ENCODE peak calls at places on chromosome 4, in four cellular contexts. M is H1, Z is H9, U is trophoblast cell. D is an unnamed sample. For H3K79me1 and H3K79me2, the result is how much of the 10 kb centered on the place peaks cover.

GRCh38 chr4:35167385-35167784 is 1076.9 kb downstream of the ARAP2 start:
- DNase-seq in M (no peak), Z (no peak), U (no peak), D (no peak)

GRCh38 chr4:51842554-51843308 is at the start of gene DCUN1D4:
- DNase-seq in Z (peak), M (peak), U (peak), D (peak)

GRCh38 chr4:83109480-83110221 is 4.9 kb downstream of the PLAC8 start:
- DNase-seq in M (no peak), Z (peak), U (peak), D (peak)

GRCh38 chr4:107666134-107666533 is 53.9 kb downstream of the PAPSS1 start:
- DNase-seq in Z (no peak), U (no peak), M (no peak), D (no peak)

GRCh38 chr4:186755550-186756519 is 32.2 kb upstream of the FAT1 start:
- DNase-seq in Z (no peak), U (no peak), M (no peak), D (no peak)

GRCh38 chr4:630661-631060 is 5.3 kb downstream of the PDE6B start:
- DNase-seq in Z (peak), M (no peak), U (no peak), D (no peak)

GRCh38 chr4:77599378-77599777 is 6.2 kb upstream of the CXCL13 start:
- DNase-seq in Z (peak), U (peak), M (no peak), D (peak)

GRCh38 chr4:129543299-129543698 is 447.3 kb downstream of the C4orf33 start:
- DNase-seq in Z (no peak), U (no peak), M (no peak), D (peak)

GRCh38 chr4:22625301-22625700 is 67.4 kb upstream of the GBA3 start:
- DNase-seq in U (no peak), M (no peak), Z (peak), D (peak)

GRCh38 chr4:3386486-3386885 is 55.3 kb upstream of the HGFAC start:
- DNase-seq in M (no peak), Z (no peak), U (no peak), D (no peak)

GRCh38 chr4:130808492-130808891 is 1712.5 kb downstream of the C4orf33 start:
- DNase-seq in Z (no peak), U (no peak), M (no peak), D (peak)

GRCh38 chr4:53986062-53986461 is 78.3 kb downstream of the CHIC2 start:
- DNase-seq in U (no peak), M (no peak), Z (no peak), D (no peak)

GRCh38 chr4:622071-622995 is 3.0 kb upstream of the PDE6B start:
- DNase-seq in Z (no peak), U (no peak), M (no peak), D (no peak)

GRCh38 chr4:6386091-6386490 is 86.3 kb downstream of the PPP2R2C start:
- DNase-seq in M (no peak), Z (no peak), U (no peak), D (no peak)

GRCh38 chr4:108315699-108316098 is 147.0 kb upstream of the LEF1 start:
- DNase-seq in Z (no peak), M (no peak), U (no peak), D (no peak)

GRCh38 chr4:42330291-42330690 is 67.0 kb upstream of the SHISA3 start:
- DNase-seq in M (no peak), Z (no peak), U (no peak), D (no peak)

GRCh38 chr4:17595471-17596005 is 18.5 kb downstream of the LAP3 start:
- DNase-seq in Z (no peak), M (no peak), U (no peak), D (no peak)

GRCh38 chr4:176875026-176875425 is 82.3 kb upstream of the VEGFC start:
- DNase-seq in Z (no peak), U (no peak), M (no peak), D (no peak)

GRCh38 chr4:111631157-111631999 is 513.9 kb upstream of the FAM241A start:
- DNase-seq in U (no peak), Z (no peak), M (no peak), D (peak)

GRCh38 chr4:119652978-119653377 is 24.4 kb upstream of the PDE5A start:
- DNase-seq in Z (no peak), M (no peak), U (no peak), D (no peak)

GRCh38 chr4:139734201-139734874 is 68.7 kb downstream of the MGST2 start:
- DNase-seq in Z (no peak), U (peak), M (no peak), D (peak)

GRCh38 chr4:69760455-69760854 is at the start of gene SULT1B1:
- DNase-seq in M (no peak), Z (no peak), U (no peak), D (no peak)

GRCh38 chr4:10085828-10086505 is 30.6 kb downstream of the WDR1 start:
- DNase-seq in Z (no peak), U (no peak), M (no peak), D (no peak)

GRCh38 chr4:1363540-1363939 is 16.5 kb downstream of the UVSSA start:
- DNase-seq in U (no peak), Z (no peak), M (no peak), D (no peak)

GRCh38 chr4:6324461-6324998 is 54.9 kb downstream of the WFS1 start:
- DNase-seq in Z (no peak), M (no peak), U (no peak), D (no peak)

GRCh38 chr4:43457866-43458265 is 565.4 kb downstream of the GRXCR1 start:
- DNase-seq in Z (no peak), M (no peak), U (no peak), D (no peak)

GRCh38 chr4:172202480-172203076 is 389.4 kb downstream of the GALNTL6 start:
- DNase-seq in M (no peak), U (no peak), Z (no peak), D (peak)

GRCh38 chr4:39151120-39151713 is 31.1 kb upstream of the WDR19 start:
- DNase-seq in Z (no peak), M (no peak), U (no peak), D (peak)

GRCh38 chr4:146224331-146224966 is 10.1 kb downstream of the REELD1 start:
- DNase-seq in M (no peak), Z (no peak), U (no peak), D (no peak)

GRCh38 chr4:106409901-106410889 is 41.6 kb upstream of the GIMD1 start:
- DNase-seq in M (no peak), Z (peak), U (no peak), D (peak)

GRCh38 chr4:1285790-1286553 is 3.7 kb upstream of the MAEA start:
- DNase-seq in Z (peak), U (no peak), M (no peak), D (peak)

GRCh38 chr4:73944061-73944875 is 37.6 kb downstream of the PF4 start:
- DNase-seq in Z (peak), M (no peak), U (no peak), D (peak)

GRCh38 chr4:123562994-123563745 is 166.6 kb downstream of the SPRY1 start:
- DNase-seq in U (no peak), Z (no peak), M (no peak), D (no peak)

GRCh38 chr4:108144451-108144850 is 24.3 kb downstream of the LEF1 start:
- DNase-seq in M (no peak), Z (no peak), U (no peak), D (no peak)

GRCh38 chr4:153267915-153268694 is 63.9 kb downstream of the TRIM2 start:
- DNase-seq in M (no peak), Z (no peak), U (no peak), D (no peak)
- H3K79me1 ChIP-seq in M (under half), Z (under half), U (under half), D (under half)

DNA sequence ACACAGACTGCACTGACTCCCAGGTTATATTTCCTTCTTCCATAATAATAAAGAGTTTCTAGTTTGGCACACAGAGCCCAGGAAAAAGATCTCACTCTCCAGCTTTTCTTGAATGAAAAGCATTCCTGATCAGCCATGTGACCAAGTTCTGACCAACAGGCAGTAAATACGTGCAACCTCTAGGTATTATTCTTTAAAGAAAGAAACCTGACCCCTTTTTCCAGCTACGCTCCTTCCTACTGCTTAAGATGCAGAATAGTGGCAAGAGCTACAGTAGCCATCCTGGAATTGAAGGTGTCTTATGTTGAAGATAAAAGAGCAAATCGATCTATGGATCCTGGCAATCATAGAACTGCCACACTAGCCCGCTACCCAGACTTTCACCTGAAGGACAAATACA is 76.7 kb downstream of the LRBA start:
- DNase-seq in M (no peak), U (no peak), Z (peak), D (peak)
- H3K79me2 ChIP-seq in M (half or more), U (under half), Z (under half), D (under half)

DNA sequence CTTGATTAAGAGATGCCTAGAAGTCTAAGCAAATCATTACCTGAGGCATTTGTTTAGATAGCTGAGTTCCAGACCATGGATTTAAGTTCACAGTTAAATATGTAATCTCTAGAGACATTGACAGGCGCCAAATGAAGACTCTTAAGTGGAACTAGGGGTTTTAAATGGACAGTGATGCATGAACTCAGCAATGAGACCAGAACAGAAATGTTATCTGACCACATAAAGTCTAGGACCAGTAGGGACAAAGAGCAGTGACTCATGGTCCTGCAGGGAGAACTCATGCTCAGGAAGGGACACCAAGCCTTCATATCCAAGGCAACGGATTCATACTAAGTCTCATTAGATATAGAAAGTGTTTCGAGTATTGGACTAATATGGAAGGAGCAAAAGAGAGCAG is 152.3 kb downstream of the PPARGC1A start:
- DNase-seq in M (no peak), U (no peak), Z (no peak), D (no peak)
- H2AK5ac ChIP-seq in M (no peak), U (no peak), Z (no peak), D (no peak)

GRCh38 chr4:87250294-87250693 is 29.9 kb upstream of the KLHL8 start:
- DNase-seq in Z (no peak), U (no peak), M (no peak), D (no peak)

GRCh38 chr4:87255755-87256154 is 35.3 kb upstream of the KLHL8 start:
- DNase-seq in U (no peak), Z (no peak), M (no peak), D (no peak)

GRCh38 chr4:87249620-87250019 is 29.2 kb upstream of the KLHL8 start:
- DNase-seq in Z (no peak), U (no peak), M (no peak), D (no peak)

DNA sequence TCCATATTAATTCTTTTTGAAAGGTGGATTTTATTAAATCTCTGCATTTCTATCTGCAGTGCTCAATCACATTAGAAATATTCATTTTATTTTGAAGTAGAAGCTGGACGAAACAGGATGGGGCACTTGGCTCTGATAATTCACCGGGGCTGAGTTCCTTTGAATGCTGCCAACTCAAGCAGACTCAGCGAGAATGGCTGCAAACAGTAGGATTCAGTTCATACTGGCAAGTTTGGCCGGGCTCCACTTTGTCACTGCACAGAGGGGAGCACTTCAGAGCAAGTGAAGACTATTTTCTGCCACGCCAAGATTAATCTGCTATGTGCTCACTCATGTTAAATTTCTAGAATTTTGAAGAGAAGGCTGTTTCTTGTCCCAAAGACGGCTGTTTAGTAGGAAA is 30.7 kb upstream of the KLHL8 start:
- DNase-seq in Z (no peak), M (no peak), U (no peak), D (no peak)
- H3K79me1 ChIP-seq in Z (under half), M (under half), U (under half), D (under half)

GRCh38 chr4:56648245-56649151 is 32.6 kb downstream of the HOPX start:
- DNase-seq in U (no peak), M (no peak), Z (no peak), D (no peak)

GRCh38 chr4:56653461-56654237 is 27.4 kb downstream of the HOPX start:
- DNase-seq in M (no peak), U (no peak), Z (no peak), D (no peak)

GRCh38 chr4:56650259-56651070 is 30.6 kb downstream of the HOPX start:
- DNase-seq in Z (no peak), U (no peak), M (no peak), D (no peak)

GRCh38 chr4:56649445-56650258 is 31.4 kb downstream of the HOPX start:
- DNase-seq in M (no peak), U (no peak), Z (no peak), D (no peak)

DNA sequence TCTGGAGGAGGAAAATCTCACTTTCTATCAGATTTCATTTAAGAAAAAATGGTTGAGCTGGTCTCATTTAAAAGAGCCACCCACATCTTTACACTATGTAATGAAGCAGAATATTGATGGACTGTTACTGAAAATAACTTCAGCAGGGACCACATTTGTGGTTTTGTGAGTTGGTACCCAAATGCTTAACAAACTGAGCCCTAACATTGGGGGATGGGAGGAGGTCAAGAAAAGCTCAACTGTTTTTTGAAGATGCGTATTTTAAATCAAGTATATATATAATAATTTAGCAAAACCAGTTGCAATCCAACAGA is 30.1 kb downstream of the HOPX start:
- DNase-seq in U (no peak), Z (no peak), M (no peak), D (no peak)
- H3K79me2 ChIP-seq in U (under half), Z (under half), M (under half), D (under half)

GRCh38 chr4:8282742-8283141 is 13.2 kb downstream of the HTRA3 start:
- DNase-seq in M (no peak), U (no peak), Z (no peak), D (no peak)

GRCh38 chr4:8282134-8282641 is 12.6 kb downstream of the HTRA3 start:
- DNase-seq in M (no peak), U (no peak), Z (no peak), D (no peak)

GRCh38 chr4:8284391-8284790 is 14.8 kb downstream of the HTRA3 start:
- DNase-seq in U (no peak), Z (no peak), M (no peak), D (no peak)

GRCh38 chr4:8283161-8283560 is 13.6 kb downstream of the HTRA3 start:
- DNase-seq in M (no peak), Z (no peak), U (no peak), D (no peak)

GRCh38 chr4:8283631-8284121 is 14.1 kb downstream of the HTRA3 start:
- DNase-seq in M (no peak), U (peak), Z (peak), D (peak)
- H2AK5ac ChIP-seq in M (no peak), U (no peak), Z (no peak), D (no peak)

D was measured in mesendoderm.